ENCODE peak calls at places on chromosomes 16 and 17, in six cellular contexts. One of them, this sample, is unnamed.

GRCh38 chr17:58786586-58787295 is 31.1 kb downstream of the PPM1E start:
- DNase-seq in iris pigment epithelial cell: peak; percentile 89
- DNase-seq in cardiac muscle cell: peak; percentile 92
- DNase-seq in central memory CD8-positive, alpha-beta T cell: no peak
- DNase-seq in stimulated activated CD4-positive, alpha-beta T cell treated with anti-CD3 and anti-CD28 coated beads, Interleukin-4, amount 100 ng/mL, for 24 hours: no peak
- DNase-seq in ELR: peak; percentile 86
- DNase-seq in this sample: peak; percentile 77

GRCh38 chr17:49995055-49995738 is at the start of gene DLX3:
- DNase-seq in central memory CD8-positive, alpha-beta T cell: no peak
- DNase-seq in cardiac muscle cell: peak; percentile 80
- DNase-seq in stimulated activated CD4-positive, alpha-beta T cell treated with anti-CD3 and anti-CD28 coated beads, Interleukin-4, amount 100 ng/mL, for 24 hours: peak; percentile 32
- DNase-seq in iris pigment epithelial cell: peak; percentile 75
- DNase-seq in ELR: peak; percentile 77
- DNase-seq in this sample: peak; percentile 22

GRCh38 chr17:44688675-44689491 is 693 bp downstream of the CCDC43 start:
- DNase-seq in cardiac muscle cell: no peak
- DNase-seq in central memory CD8-positive, alpha-beta T cell: no peak
- DNase-seq in stimulated activated CD4-positive, alpha-beta T cell treated with anti-CD3 and anti-CD28 coated beads, Interleukin-4, amount 100 ng/mL, for 24 hours: no peak
- DNase-seq in ELR: peak; percentile 32
- DNase-seq in iris pigment epithelial cell: no peak
- DNase-seq in this sample: no peak

GRCh38 chr17:9244066-9245052 is 223.0 kb downstream of the NTN1 start:
- DNase-seq in central memory CD8-positive, alpha-beta T cell: no peak
- DNase-seq in ELR: no peak
- DNase-seq in cardiac muscle cell: peak; percentile 45
- DNase-seq in iris pigment epithelial cell: peak; percentile 83
- DNase-seq in stimulated activated CD4-positive, alpha-beta T cell treated with anti-CD3 and anti-CD28 coated beads, Interleukin-4, amount 100 ng/mL, for 24 hours: no peak
- DNase-seq in this sample: peak; percentile 30

GRCh38 chr17:17467021-17467420 is 9.8 kb upstream of the MED9 start:
- DNase-seq in central memory CD8-positive, alpha-beta T cell: no peak
- DNase-seq in ELR: no peak
- DNase-seq in iris pigment epithelial cell: no peak
- DNase-seq in stimulated activated CD4-positive, alpha-beta T cell treated with anti-CD3 and anti-CD28 coated beads, Interleukin-4, amount 100 ng/mL, for 24 hours: no peak
- DNase-seq in cardiac muscle cell: no peak
- DNase-seq in this sample: no peak

GRCh38 chr17:66493283-66494019 is 191.0 kb downstream of the PRKCA start:
- DNase-seq in cardiac muscle cell: peak; percentile 83
- DNase-seq in iris pigment epithelial cell: peak; percentile 82
- DNase-seq in central memory CD8-positive, alpha-beta T cell: no peak
- DNase-seq in ELR: peak; percentile 92
- DNase-seq in stimulated activated CD4-positive, alpha-beta T cell treated with anti-CD3 and anti-CD28 coated beads, Interleukin-4, amount 100 ng/mL, for 24 hours: no peak
- DNase-seq in this sample: peak; percentile 78

GRCh38 chr17:30906101-30906911 is at the start of gene TEFM:
- DNase-seq in central memory CD8-positive, alpha-beta T cell: peak; percentile 88
- DNase-seq in cardiac muscle cell: peak; percentile 95
- DNase-seq in iris pigment epithelial cell: peak; percentile 94
- DNase-seq in stimulated activated CD4-positive, alpha-beta T cell treated with anti-CD3 and anti-CD28 coated beads, Interleukin-4, amount 100 ng/mL, for 24 hours: peak; percentile 92
- DNase-seq in ELR: peak; percentile 95
- DNase-seq in this sample: peak; percentile 90

GRCh38 chr17:19748807-19749193 is 702 bp upstream of the ALDH3A1 start:
- DNase-seq in cardiac muscle cell: no peak
- DNase-seq in central memory CD8-positive, alpha-beta T cell: no peak
- DNase-seq in stimulated activated CD4-positive, alpha-beta T cell treated with anti-CD3 and anti-CD28 coated beads, Interleukin-4, amount 100 ng/mL, for 24 hours: no peak
- DNase-seq in iris pigment epithelial cell: no peak
- DNase-seq in ELR: no peak
- DNase-seq in this sample: no peak

GRCh38 chr17:80413771-80414507 is 1.0 kb upstream of the ENDOV start:
- DNase-seq in iris pigment epithelial cell: no peak
- DNase-seq in cardiac muscle cell: no peak
- DNase-seq in central memory CD8-positive, alpha-beta T cell: no peak
- DNase-seq in ELR: no peak
- DNase-seq in stimulated activated CD4-positive, alpha-beta T cell treated with anti-CD3 and anti-CD28 coated beads, Interleukin-4, amount 100 ng/mL, for 24 hours: no peak
- DNase-seq in this sample: no peak

GRCh38 chr16:66979011-66979717 is 9.2 kb upstream of the CES4A start:
- DNase-seq in stimulated activated CD4-positive, alpha-beta T cell treated with anti-CD3 and anti-CD28 coated beads, Interleukin-4, amount 100 ng/mL, for 24 hours: no peak
- DNase-seq in ELR: peak; percentile 17
- DNase-seq in iris pigment epithelial cell: no peak
- DNase-seq in central memory CD8-positive, alpha-beta T cell: no peak
- DNase-seq in cardiac muscle cell: peak; percentile 37
- DNase-seq in this sample: no peak

GRCh38 chr17:28689011-28689410 is 22.7 kb downstream of the PROCA1 start:
- DNase-seq in central memory CD8-positive, alpha-beta T cell: no peak
- DNase-seq in iris pigment epithelial cell: no peak
- DNase-seq in stimulated activated CD4-positive, alpha-beta T cell treated with anti-CD3 and anti-CD28 coated beads, Interleukin-4, amount 100 ng/mL, for 24 hours: no peak
- DNase-seq in cardiac muscle cell: no peak
- DNase-seq in ELR: no peak
- DNase-seq in this sample: no peak

GRCh38 chr16:8736123-8736680 is 61.2 kb downstream of the TMEM186 start:
- DNase-seq in cardiac muscle cell: no peak
- DNase-seq in iris pigment epithelial cell: no peak
- DNase-seq in central memory CD8-positive, alpha-beta T cell: no peak
- DNase-seq in ELR: no peak
- DNase-seq in stimulated activated CD4-positive, alpha-beta T cell treated with anti-CD3 and anti-CD28 coated beads, Interleukin-4, amount 100 ng/mL, for 24 hours: no peak
- DNase-seq in this sample: no peak

This sample was measured in HCEC 1CT.